ENCODE peak calls at places on chromosome X, in six cellular contexts. E is cardiac fibroblast, W is AG09309, X is caudate nucleus, O is left colon, F is transverse colon. N is an unnamed sample.

GRCh38 chrX:107589243-107589642 is 39.1 kb upstream of the PRPS1 start:
- DNase-seq in F (no peak), X (no peak), E (no peak), W (no peak), O (no peak), N (no peak)

GRCh38 chrX:44012484-44013096 is 39.4 kb upstream of the NDP start:
- DNase-seq in F (peak; percentile 9), O (peak; percentile 28), W (peak; percentile 57), E (peak; percentile 77), X (no peak), N (peak; percentile 86)

GRCh38 chrX:23901805-23902204 is 5.9 kb downstream of the APOO start:
- DNase-seq in F (peak; percentile 59), O (peak; percentile 57), W (no peak), E (peak; percentile 91), X (no peak), N (peak; percentile 70)

GRCh38 chrX:22150371-22150770 is 118.2 kb downstream of the PHEX start:
- DNase-seq in W (no peak), X (no peak), O (no peak), E (no peak), F (no peak), N (no peak)

GRCh38 chrX:150155396-150156048 is 207.6 kb upstream of the MAMLD1 start:
- DNase-seq in O (peak; percentile 36), F (peak; percentile 40), W (peak; percentile 28), X (no peak), E (peak; percentile 67), N (peak; percentile 57)

GRCh38 chrX:119272882-119273806 is 37.1 kb downstream of the PGRMC1 start:
- DNase-seq in O (peak; percentile 59), X (no peak), F (peak; percentile 46), E (peak; percentile 51), W (no peak), N (peak; percentile 44)

GRCh38 chrX:72029473-72030411 is 102.0 kb downstream of the RTL5 start:
- DNase-seq in W (peak; percentile 28), O (no peak), E (peak; percentile 63), F (no peak), X (no peak), N (peak; percentile 93)

GRCh38 chrX:107508925-107509324 is 59.5 kb downstream of the FRMPD3 start:
- DNase-seq in O (no peak), W (no peak), E (no peak), X (no peak), F (no peak), N (no peak)

GRCh38 chrX:147550217-147550616 is 361.5 kb upstream of the FMR1 start:
- DNase-seq in W (no peak), E (no peak), X (no peak), O (no peak), F (no peak), N (no peak)

GRCh38 chrX:37076983-37077382 is 68.8 kb downstream of the FAM47C start:
- DNase-seq in X (no peak), O (no peak), E (no peak), W (no peak), F (no peak), N (no peak)

GRCh38 chrX:7170903-7171302 is 22.9 kb upstream of the PUDP start:
- DNase-seq in F (peak; percentile 41), W (no peak), X (no peak), O (peak; percentile 27), E (peak; percentile 28), N (no peak)

GRCh38 chrX:72297953-72298730 is 7.6 kb downstream of the CITED1 start:
- DNase-seq in O (no peak), W (no peak), E (peak; percentile 39), X (no peak), F (no peak), N (no peak)

GRCh38 chrX:149493567-149494562 is 11.2 kb downstream of the IDS start:
- DNase-seq in F (peak; percentile 18), X (no peak), W (no peak), O (peak; percentile 36), E (peak; percentile 19), N (no peak)

GRCh38 chrX:153969904-153970397 is 1.7 kb downstream of the HCFC1 start:
- DNase-seq in W (no peak), F (no peak), O (no peak), X (no peak), E (peak; percentile 32), N (peak; percentile 46)

GRCh38 chrX:10722804-10723364 is 102.5 kb upstream of the MID1 start:
- DNase-seq in E (peak; percentile 62), W (peak; percentile 40), O (peak; percentile 27), X (peak; percentile 1), F (peak; percentile 59), N (peak; percentile 79)

GRCh38 chrX:110284159-110284558 is 33.7 kb downstream of the AMMECR1 start:
- DNase-seq in W (peak; percentile 54), E (peak; percentile 92), F (no peak), O (no peak), X (no peak), N (peak; percentile 69)

GRCh38 chrX:150967786-150968185 is 15.3 kb upstream of the HMGB3 start:
- DNase-seq in W (no peak), F (peak; percentile 55), O (peak; percentile 33), X (no peak), E (no peak), N (no peak)

N was measured in fibroblast of lung.